ENCODE peak calls at places on chromosomes 16 and 17, in seven cellular contexts. One of them, this sample, is unnamed.

GRCh38 chr16:60318486-60318885 is 1584.4 kb upstream of the GOT2 start:
- DNase-seq in NCI-H345: no peak
- DNase-seq in brain microvascular endothelial cell: no peak
- DNase-seq in left ventricle myocardium inferior: no peak
- DNase-seq in T-helper 1 cell: no peak
- DNase-seq in body of pancreas: no peak
- DNase-seq in RWPE1: no peak
- DNase-seq in this sample: no peak

GRCh38 chr17:80655588-80655987 is 111.0 kb downstream of the RPTOR start:
- DNase-seq in NCI-H345: no peak
- DNase-seq in brain microvascular endothelial cell: no peak
- DNase-seq in left ventricle myocardium inferior: no peak
- DNase-seq in T-helper 1 cell: no peak
- DNase-seq in body of pancreas: no peak
- DNase-seq in RWPE1: no peak
- DNase-seq in this sample: no peak

GRCh38 chr16:30748634-30749445 is 615 bp downstream of the PHKG2 start:
- DNase-seq in NCI-H345: peak
- DNase-seq in brain microvascular endothelial cell: peak
- DNase-seq in left ventricle myocardium inferior: no peak
- DNase-seq in T-helper 1 cell: no peak
- DNase-seq in body of pancreas: peak
- DNase-seq in RWPE1: no peak
- DNase-seq in this sample: no peak

GRCh38 chr17:27526603-27527002 is 70.4 kb downstream of the KSR1 start:
- DNase-seq in NCI-H345: no peak
- DNase-seq in brain microvascular endothelial cell: peak
- DNase-seq in left ventricle myocardium inferior: peak
- DNase-seq in T-helper 1 cell: no peak
- DNase-seq in body of pancreas: peak
- DNase-seq in RWPE1: no peak
- DNase-seq in this sample: no peak

GRCh38 chr16:12089492-12090161 is 113.1 kb downstream of the SNX29 start:
- DNase-seq in NCI-H345: no peak
- DNase-seq in brain microvascular endothelial cell: peak
- DNase-seq in left ventricle myocardium inferior: peak
- DNase-seq in T-helper 1 cell: no peak
- DNase-seq in body of pancreas: peak
- DNase-seq in RWPE1: peak
- DNase-seq in this sample: no peak

GRCh38 chr16:84616515-84616914 is 1.4 kb downstream of the COTL1 start:
- DNase-seq in NCI-H345: no peak
- DNase-seq in brain microvascular endothelial cell: no peak
- DNase-seq in left ventricle myocardium inferior: no peak
- DNase-seq in T-helper 1 cell: no peak
- DNase-seq in body of pancreas: no peak
- DNase-seq in RWPE1: peak
- DNase-seq in this sample: no peak

GRCh38 chr16:31005350-31006085 is 4.9 kb downstream of the STX1B start:
- DNase-seq in NCI-H345: no peak
- DNase-seq in brain microvascular endothelial cell: no peak
- DNase-seq in left ventricle myocardium inferior: no peak
- DNase-seq in T-helper 1 cell: no peak
- DNase-seq in body of pancreas: no peak
- DNase-seq in RWPE1: no peak
- DNase-seq in this sample: no peak

GRCh38 chr17:21289902-21290571 is 5.5 kb downstream of the MAP2K3 start:
- DNase-seq in NCI-H345: no peak
- DNase-seq in brain microvascular endothelial cell: no peak
- DNase-seq in left ventricle myocardium inferior: peak
- DNase-seq in T-helper 1 cell: no peak
- DNase-seq in body of pancreas: peak
- DNase-seq in RWPE1: no peak
- DNase-seq in this sample: no peak

GRCh38 chr17:73133911-73134649 is 30.7 kb upstream of the SSTR2 start:
- DNase-seq in NCI-H345: no peak
- DNase-seq in brain microvascular endothelial cell: no peak
- DNase-seq in left ventricle myocardium inferior: no peak
- DNase-seq in T-helper 1 cell: no peak
- DNase-seq in body of pancreas: no peak
- DNase-seq in RWPE1: no peak
- DNase-seq in this sample: no peak

GRCh38 chr17:80855196-80855967 is 136.3 kb upstream of the CHMP6 start:
- DNase-seq in NCI-H345: no peak
- DNase-seq in brain microvascular endothelial cell: no peak
- DNase-seq in left ventricle myocardium inferior: no peak
- DNase-seq in T-helper 1 cell: no peak
- DNase-seq in body of pancreas: no peak
- DNase-seq in RWPE1: no peak
- DNase-seq in this sample: no peak

This sample was measured in amniotic stem cell.